ENCODE peak calls at places on chromosomes 11 and 22, in nine cellular contexts. One of them, this sample, is unnamed.
A peak's percentile ranks its signal among the peaks of the same experiment; 100 is the strongest.

GRCh38 chr11:107859459-107860239 is 1.1 kb upstream of the SLC35F2 start:
- DNase-seq in uterus: peak; percentile 29
- DNase-seq in colonic mucosa: peak; percentile 76
- DNase-seq in AG04450: no peak
- DNase-seq in heart left ventricle: peak; percentile 11
- DNase-seq in HL-60: no peak
- DNase-seq in ovary: peak; percentile 43
- DNase-seq in mesendoderm: no peak
- DNase-seq in mesenchymal stem cell: peak; percentile 25
- DNase-seq in this sample: peak; percentile 51

GRCh38 chr11:57493507-57494503 is 21.7 kb downstream of the SLC43A1 start:
- DNase-seq in uterus: peak; percentile 61
- DNase-seq in colonic mucosa: peak; percentile 65
- DNase-seq in AG04450: no peak
- DNase-seq in heart left ventricle: peak; percentile 41
- DNase-seq in HL-60: no peak
- DNase-seq in ovary: peak; percentile 74
- DNase-seq in mesendoderm: peak; percentile 95
- DNase-seq in mesenchymal stem cell: peak; percentile 35
- DNase-seq in this sample: peak; percentile 60

GRCh38 chr11:61862714-61863547 is 28.4 kb downstream of the FADS3 start:
- DNase-seq in uterus: no peak
- DNase-seq in colonic mucosa: no peak
- DNase-seq in AG04450: no peak
- DNase-seq in heart left ventricle: no peak
- DNase-seq in HL-60: no peak
- DNase-seq in ovary: no peak
- DNase-seq in mesendoderm: no peak
- DNase-seq in mesenchymal stem cell: no peak
- DNase-seq in this sample: no peak

GRCh38 chr22:43878079-43878795 is 13.6 kb downstream of the PNPLA5 start:
- DNase-seq in uterus: no peak
- DNase-seq in colonic mucosa: no peak
- DNase-seq in AG04450: no peak
- DNase-seq in heart left ventricle: no peak
- DNase-seq in HL-60: no peak
- DNase-seq in ovary: peak; percentile 69
- DNase-seq in mesendoderm: no peak
- DNase-seq in mesenchymal stem cell: no peak
- DNase-seq in this sample: no peak

GRCh38 chr11:69470793-69471192 is 10.7 kb upstream of the LINC01488 start:
- DNase-seq in uterus: no peak
- DNase-seq in colonic mucosa: no peak
- DNase-seq in AG04450: no peak
- DNase-seq in heart left ventricle: no peak
- DNase-seq in HL-60: no peak
- DNase-seq in ovary: no peak
- DNase-seq in mesendoderm: no peak
- DNase-seq in mesenchymal stem cell: no peak
- DNase-seq in this sample: no peak

GRCh38 chr22:43398246-43398645 is 13.6 kb upstream of the MPPED1 start:
- DNase-seq in uterus: no peak
- DNase-seq in colonic mucosa: no peak
- DNase-seq in AG04450: no peak
- DNase-seq in heart left ventricle: no peak
- DNase-seq in HL-60: no peak
- DNase-seq in ovary: no peak
- DNase-seq in mesendoderm: no peak
- DNase-seq in mesenchymal stem cell: no peak
- DNase-seq in this sample: no peak

GRCh38 chr22:27761652-27762051 is 39.9 kb downstream of the MN1 start:
- DNase-seq in uterus: no peak
- DNase-seq in colonic mucosa: no peak
- DNase-seq in AG04450: no peak
- DNase-seq in heart left ventricle: no peak
- DNase-seq in HL-60: no peak
- DNase-seq in ovary: no peak
- DNase-seq in mesendoderm: no peak
- DNase-seq in mesenchymal stem cell: no peak
- DNase-seq in this sample: no peak

GRCh38 chr11:13315517-13316432 is 38.2 kb downstream of the BMAL1 start:
- DNase-seq in uterus: no peak
- DNase-seq in colonic mucosa: no peak
- DNase-seq in AG04450: no peak
- DNase-seq in heart left ventricle: no peak
- DNase-seq in HL-60: no peak
- DNase-seq in ovary: no peak
- DNase-seq in mesendoderm: no peak
- DNase-seq in mesenchymal stem cell: no peak
- DNase-seq in this sample: no peak

GRCh38 chr22:27676545-27677188 is 124.9 kb downstream of the MN1 start:
- DNase-seq in uterus: no peak
- DNase-seq in colonic mucosa: no peak
- DNase-seq in AG04450: no peak
- DNase-seq in heart left ventricle: no peak
- DNase-seq in HL-60: no peak
- DNase-seq in ovary: no peak
- DNase-seq in mesendoderm: no peak
- DNase-seq in mesenchymal stem cell: no peak
- DNase-seq in this sample: no peak

DNA sequence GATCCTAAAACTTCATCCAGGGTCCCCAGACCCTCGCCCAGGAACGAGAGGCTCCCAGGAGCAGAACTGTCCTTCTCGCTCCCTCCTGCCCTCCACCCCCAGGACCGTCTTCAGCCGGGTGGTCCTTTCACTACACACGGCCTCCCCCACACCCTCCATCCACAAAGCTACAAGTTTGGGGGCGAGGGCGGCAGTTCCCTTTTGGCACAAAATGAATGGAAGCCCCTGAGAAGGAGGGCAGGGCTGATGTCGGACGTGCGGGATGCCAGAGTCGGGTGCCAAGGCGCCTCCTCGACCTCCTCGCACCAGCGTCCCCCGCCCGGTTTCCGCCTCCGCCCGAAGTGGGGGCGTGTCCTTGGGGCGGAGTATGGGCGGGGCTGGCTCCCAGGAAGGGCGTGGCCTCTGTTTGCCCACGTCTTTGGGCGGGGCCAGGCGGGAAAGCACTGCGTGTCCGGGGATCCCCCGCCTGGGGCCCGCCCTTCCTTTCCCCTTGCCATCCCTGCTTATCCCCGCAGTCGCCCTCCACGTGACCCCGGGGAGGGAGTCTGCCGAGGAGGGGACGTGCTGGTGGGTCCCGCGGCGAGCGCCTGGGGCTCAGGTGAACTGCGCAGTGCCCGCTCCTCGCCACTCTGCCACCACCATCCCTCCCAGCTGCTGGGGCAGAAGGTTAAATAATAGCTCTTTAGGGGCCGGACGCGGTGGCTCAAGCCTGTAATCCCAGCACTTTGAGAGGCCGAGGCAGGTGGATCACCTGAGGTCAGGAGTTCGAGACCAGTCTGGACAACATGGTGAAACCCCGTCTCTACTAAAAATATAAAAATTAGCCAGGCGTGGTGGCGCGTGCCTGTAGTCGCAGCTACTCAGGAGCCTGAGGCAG is 918 bp upstream of the EFEMP2 start:
- DNase-seq in uterus: peak; percentile 98
- DNase-seq in colonic mucosa: peak; percentile 97
- DNase-seq in AG04450: peak; percentile 78
- DNase-seq in heart left ventricle: peak; percentile 95
- DNase-seq in HL-60: peak; percentile 93
- DNase-seq in ovary: peak; percentile 98
- DNase-seq in mesendoderm: peak; percentile 93
- DNase-seq in mesenchymal stem cell: peak; percentile 95
- DNase-seq in this sample: peak; percentile 94
- H3K27ac ChIP-seq in uterus: peak overlapping the region; percentile 84
- H3K27ac ChIP-seq in colonic mucosa: peak overlapping the region; percentile 63
- H3K27ac ChIP-seq in AG04450: peak overlapping the region; percentile 68
- H3K27ac ChIP-seq in heart left ventricle: peak overlapping the region; percentile 92
- H3K27ac ChIP-seq in HL-60: peak overlapping the region; percentile 35
- H3K27ac ChIP-seq in ovary: peak overlapping the region; percentile 85
- H3K27ac ChIP-seq in mesendoderm: no peak overlapping the region
- H3K27ac ChIP-seq in mesenchymal stem cell: peak overlapping the region; percentile 82
- H3K27ac ChIP-seq in this sample: no peak overlapping the region

GRCh38 chr11:93633835-93634234 is 27.6 kb upstream of the CEP295 start:
- DNase-seq in uterus: no peak
- DNase-seq in colonic mucosa: no peak
- DNase-seq in AG04450: no peak
- DNase-seq in heart left ventricle: no peak
- DNase-seq in HL-60: no peak
- DNase-seq in ovary: no peak
- DNase-seq in mesendoderm: no peak
- DNase-seq in mesenchymal stem cell: peak; percentile 5
- DNase-seq in this sample: no peak
- H3K4me3 ChIP-seq in uterus: no peak overlapping the region
- H3K4me3 ChIP-seq in colonic mucosa: no peak overlapping the region
- H3K4me3 ChIP-seq in AG04450: no peak overlapping the region
- H3K4me3 ChIP-seq in heart left ventricle: no peak overlapping the region
- H3K4me3 ChIP-seq in HL-60: no peak overlapping the region
- H3K4me3 ChIP-seq in ovary: no peak overlapping the region
- H3K4me3 ChIP-seq in mesendoderm: no peak overlapping the region
- H3K4me3 ChIP-seq in mesenchymal stem cell: no peak overlapping the region
- H3K4me3 ChIP-seq in this sample: no peak overlapping the region

GRCh38 chr22:24156915-24157782 is 24.1 kb upstream of the SUSD2 start:
- DNase-seq in uterus: peak; percentile 81
- DNase-seq in colonic mucosa: peak; percentile 90
- DNase-seq in AG04450: no peak
- DNase-seq in heart left ventricle: peak; percentile 87
- DNase-seq in HL-60: peak; percentile 90
- DNase-seq in ovary: peak; percentile 84
- DNase-seq in mesendoderm: peak; percentile 97
- DNase-seq in mesenchymal stem cell: peak; percentile 86
- DNase-seq in this sample: peak; percentile 79
- H3K27ac ChIP-seq in uterus: peak overlapping the region; percentile 87
- H3K27ac ChIP-seq in colonic mucosa: peak overlapping the region; percentile 82
- H3K27ac ChIP-seq in AG04450: peak overlapping the region; percentile 47
- H3K27ac ChIP-seq in heart left ventricle: peak overlapping the region; percentile 76
- H3K27ac ChIP-seq in HL-60: peak overlapping the region; percentile 86
- H3K27ac ChIP-seq in ovary: peak overlapping the region; percentile 16
- H3K27ac ChIP-seq in mesendoderm: peak overlapping the region; percentile 46
- H3K27ac ChIP-seq in mesenchymal stem cell: peak overlapping the region; percentile 46
- H3K27ac ChIP-seq in this sample: peak overlapping the region; percentile 72

GRCh38 chr11:128507936-128508335 is 79.4 kb downstream of the ETS1 start:
- DNase-seq in uterus: no peak
- DNase-seq in colonic mucosa: no peak
- DNase-seq in AG04450: no peak
- DNase-seq in heart left ventricle: no peak
- DNase-seq in HL-60: no peak
- DNase-seq in ovary: no peak
- DNase-seq in mesendoderm: no peak
- DNase-seq in mesenchymal stem cell: no peak
- DNase-seq in this sample: no peak
- H3K4me3 ChIP-seq in uterus: no peak overlapping the region
- H3K4me3 ChIP-seq in colonic mucosa: no peak overlapping the region
- H3K4me3 ChIP-seq in AG04450: no peak overlapping the region
- H3K4me3 ChIP-seq in heart left ventricle: peak overlapping the region; percentile 36
- H3K4me3 ChIP-seq in HL-60: no peak overlapping the region
- H3K4me3 ChIP-seq in ovary: peak overlapping the region; percentile 11
- H3K4me3 ChIP-seq in mesendoderm: no peak overlapping the region
- H3K4me3 ChIP-seq in mesenchymal stem cell: no peak overlapping the region
- H3K4me3 ChIP-seq in this sample: no peak overlapping the region

GRCh38 chr11:63760487-63761079 is 8.0 kb downstream of the ZFTA start:
- DNase-seq in uterus: no peak
- DNase-seq in colonic mucosa: no peak
- DNase-seq in AG04450: no peak
- DNase-seq in heart left ventricle: no peak
- DNase-seq in HL-60: no peak
- DNase-seq in ovary: no peak
- DNase-seq in mesendoderm: no peak
- DNase-seq in mesenchymal stem cell: no peak
- DNase-seq in this sample: no peak

GRCh38 chr11:63761173-63761572 is 7.4 kb downstream of the ZFTA start:
- DNase-seq in uterus: no peak
- DNase-seq in colonic mucosa: no peak
- DNase-seq in AG04450: no peak
- DNase-seq in heart left ventricle: no peak
- DNase-seq in HL-60: no peak
- DNase-seq in ovary: no peak
- DNase-seq in mesendoderm: peak; percentile 82
- DNase-seq in mesenchymal stem cell: no peak
- DNase-seq in this sample: no peak

GRCh38 chr11:63762662-63763505 is 5.7 kb downstream of the ZFTA start:
- DNase-seq in uterus: peak; percentile 61
- DNase-seq in colonic mucosa: peak; percentile 64
- DNase-seq in AG04450: no peak
- DNase-seq in heart left ventricle: peak; percentile 58
- DNase-seq in HL-60: no peak
- DNase-seq in ovary: peak; percentile 84
- DNase-seq in mesendoderm: peak; percentile 80
- DNase-seq in mesenchymal stem cell: peak; percentile 43
- DNase-seq in this sample: peak; percentile 30

GRCh38 chr11:63761870-63762661 is 6.5 kb downstream of the ZFTA start:
- DNase-seq in uterus: peak; percentile 29
- DNase-seq in colonic mucosa: peak; percentile 32
- DNase-seq in AG04450: no peak
- DNase-seq in heart left ventricle: peak; percentile 29
- DNase-seq in HL-60: no peak
- DNase-seq in ovary: peak; percentile 59
- DNase-seq in mesendoderm: peak; percentile 95
- DNase-seq in mesenchymal stem cell: peak; percentile 31
- DNase-seq in this sample: no peak

GRCh38 chr11:63756919-63757761 is 11.4 kb downstream of the ZFTA start:
- DNase-seq in uterus: no peak
- DNase-seq in colonic mucosa: no peak
- DNase-seq in AG04450: no peak
- DNase-seq in heart left ventricle: no peak
- DNase-seq in HL-60: no peak
- DNase-seq in ovary: no peak
- DNase-seq in mesendoderm: no peak
- DNase-seq in mesenchymal stem cell: no peak
- DNase-seq in this sample: no peak
- H3K27ac ChIP-seq in uterus: no peak overlapping the region
- H3K27ac ChIP-seq in colonic mucosa: no peak overlapping the region
- H3K27ac ChIP-seq in AG04450: no peak overlapping the region
- H3K27ac ChIP-seq in heart left ventricle: no peak overlapping the region
- H3K27ac ChIP-seq in HL-60: no peak overlapping the region
- H3K27ac ChIP-seq in ovary: no peak overlapping the region
- H3K27ac ChIP-seq in mesendoderm: no peak overlapping the region
- H3K27ac ChIP-seq in mesenchymal stem cell: no peak overlapping the region
- H3K27ac ChIP-seq in this sample: no peak overlapping the region

DNA sequence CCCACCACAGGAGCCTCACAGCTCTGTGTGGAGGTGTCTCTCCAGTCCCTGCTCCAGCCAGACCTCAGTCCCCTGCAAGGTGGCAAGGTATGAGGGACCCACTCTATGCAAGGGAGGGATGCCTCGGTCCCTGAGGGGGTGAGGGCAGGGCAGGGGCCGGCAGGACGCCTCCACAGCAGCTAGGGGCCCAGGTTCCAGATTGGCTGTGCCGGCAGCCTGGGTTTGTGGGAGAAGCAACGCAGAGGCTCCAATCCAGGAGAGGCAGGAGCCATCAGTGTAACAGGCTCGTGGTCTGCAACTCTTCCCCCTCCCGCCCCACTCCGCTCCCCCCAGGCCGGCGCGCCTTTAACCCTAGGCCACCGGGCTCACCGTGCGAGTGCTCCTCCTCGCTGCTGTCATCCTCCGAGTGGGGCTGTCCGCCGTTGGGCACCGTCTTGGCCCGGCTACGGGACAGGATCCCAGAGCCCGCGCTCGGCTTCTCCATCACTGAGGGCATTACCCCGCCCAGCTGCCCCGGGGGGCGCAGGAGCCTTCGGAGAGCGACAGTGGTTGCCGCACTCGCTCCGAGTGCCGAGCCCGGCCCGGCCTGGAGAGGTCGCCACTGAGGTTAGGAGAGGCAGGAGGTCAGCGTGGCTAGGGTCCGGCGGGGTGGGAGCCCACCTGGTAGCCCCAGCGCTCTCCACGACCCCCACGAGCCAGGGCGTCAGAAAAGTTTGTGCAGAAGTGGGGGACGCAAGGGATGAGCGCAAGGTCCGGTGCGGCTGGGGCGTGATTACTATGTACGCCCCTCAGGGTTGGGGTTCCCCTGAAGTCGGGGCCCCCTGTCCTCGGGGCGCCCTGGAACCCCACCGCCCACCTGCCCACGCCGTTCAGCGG is 765 bp downstream of the RCOR2 start:
- DNase-seq in uterus: peak; percentile 57
- DNase-seq in colonic mucosa: peak; percentile 78
- DNase-seq in AG04450: no peak
- DNase-seq in heart left ventricle: peak; percentile 53
- DNase-seq in HL-60: no peak
- DNase-seq in ovary: peak; percentile 72
- DNase-seq in mesendoderm: peak; percentile 93
- DNase-seq in mesenchymal stem cell: peak; percentile 60
- DNase-seq in this sample: no peak
- H3K4me3 ChIP-seq in uterus: peak overlapping the region; percentile 38
- H3K4me3 ChIP-seq in colonic mucosa: peak overlapping the region; percentile 50
- H3K4me3 ChIP-seq in AG04450: peak overlapping the region; percentile 63
- H3K4me3 ChIP-seq in heart left ventricle: peak overlapping the region; percentile 62
- H3K4me3 ChIP-seq in HL-60: peak overlapping the region; percentile 42
- H3K4me3 ChIP-seq in ovary: peak overlapping the region; percentile 32
- H3K4me3 ChIP-seq in mesendoderm: peak overlapping the region; percentile 95
- H3K4me3 ChIP-seq in mesenchymal stem cell: peak overlapping the region; percentile 62
- H3K4me3 ChIP-seq in this sample: peak overlapping the region; percentile 65

This sample was measured in small intestine.